ENCODE peak calls at places on chromosomes 4 and X, in seven cellular contexts. P is WTC11, U is neural progenitor cell, R is nephron progenitor cell, C is heart right ventricle, H is GM12878, F is pancreas. J is an unnamed sample.

GRCh38 chr4:3709846-3710441 is 56.2 kb upstream of the ADRA2C start:
- DNase-seq in H (no peak), P (no peak), R (no peak), U (no peak), F (no peak), C (no peak), J (peak)

GRCh38 chr4:54654753-54655152 is 3.0 kb upstream of the KIT start:
- DNase-seq in P (no peak), U (no peak), R (no peak), C (no peak), F (no peak), H (no peak), J (no peak)

GRCh38 chrX:134849390-134849789 is 141.4 kb upstream of the SMIM10 start:
- DNase-seq in P (no peak), R (no peak), F (no peak), U (no peak), H (no peak), C (no peak), J (no peak)

GRCh38 chrX:123698979-123699378 is 33.9 kb downstream of the THOC2 start:
- DNase-seq in U (no peak), F (no peak), C (no peak), R (no peak), P (no peak), H (no peak), J (no peak)

GRCh38 chr4:88058295-88058694 is 50.9 kb downstream of the PKD2 start:
- DNase-seq in U (no peak), H (no peak), R (no peak), C (no peak), P (no peak), F (no peak), J (no peak)

GRCh38 chr4:121728066-121728465 is 31.3 kb upstream of the ANXA5 start:
- DNase-seq in F (no peak), H (no peak), U (no peak), C (no peak), P (no peak), R (no peak), J (no peak)

GRCh38 chr4:153233761-153234371 is 29.6 kb downstream of the TRIM2 start:
- DNase-seq in U (no peak), H (no peak), F (no peak), R (no peak), P (no peak), C (no peak), J (no peak)

GRCh38 chr4:66178901-66179300 is 508.6 kb upstream of the EPHA5 start:
- DNase-seq in H (no peak), P (no peak), F (no peak), R (no peak), U (peak), C (no peak), J (no peak)

GRCh38 chr4:56990109-56990508 is 11.4 kb downstream of the POLR2B start:
- DNase-seq in C (no peak), F (no peak), P (no peak), R (no peak), H (no peak), U (no peak), J (no peak)

GRCh38 chr4:169774466-169775445 is 17.0 kb upstream of the HPF1 start:
- DNase-seq in F (peak), R (peak), H (no peak), P (peak), C (peak), U (peak), J (no peak)

GRCh38 chr4:118410143-118410542 is 57.3 kb upstream of the PRSS12 start:
- DNase-seq in U (no peak), R (no peak), H (no peak), F (no peak), P (no peak), C (no peak), J (no peak)

GRCh38 chr4:87363552-87363951 is 27.4 kb downstream of the HSD17B11 start:
- DNase-seq in F (no peak), U (no peak), R (no peak), P (no peak), H (no peak), C (no peak), J (no peak)

GRCh38 chrX:19882066-19882775 is 5.2 kb downstream of the SH3KBP1 start:
- DNase-seq in F (no peak), U (no peak), P (no peak), C (no peak), H (no peak), R (no peak), J (no peak)

GRCh38 chr4:110503588-110504435 is 27.9 kb downstream of the ENPEP start:
- DNase-seq in U (no peak), H (no peak), F (no peak), R (no peak), P (no peak), C (no peak), J (peak)

GRCh38 chr4:118280501-118281218 is 72.1 kb downstream of the PRSS12 start:
- DNase-seq in P (peak), R (peak), U (peak), H (peak), C (no peak), F (peak), J (no peak)

GRCh38 chr4:180060159-180060889 is 2182.9 kb upstream of the TENM3 start:
- DNase-seq in F (no peak), R (no peak), H (no peak), P (no peak), U (peak), C (no peak), J (no peak)

GRCh38 chr4:159272341-159273125 is 169.7 kb downstream of the RAPGEF2 start:
- DNase-seq in H (no peak), U (no peak), P (no peak), F (no peak), C (no peak), R (no peak), J (no peak)

GRCh38 chrX:42070866-42071265 is 147.5 kb upstream of the CASK start:
- DNase-seq in R (no peak), U (no peak), F (no peak), P (no peak), H (no peak), C (no peak), J (no peak)

GRCh38 chr4:41533685-41534084 is 4.3 kb upstream of the LIMCH1 start:
- DNase-seq in P (no peak), F (no peak), C (no peak), U (no peak), H (no peak), R (no peak), J (no peak)

GRCh38 chrX:56788229-56788628 is 59.2 kb downstream of the NBDY start:
- DNase-seq in F (no peak), U (no peak), H (no peak), R (no peak), P (no peak), C (no peak), J (no peak)

GRCh38 chrX:38055170-38055847 is 49.0 kb downstream of the SYTL5 start:
- DNase-seq in P (no peak), H (peak), R (no peak), U (no peak), C (no peak), F (peak), J (no peak)

GRCh38 chrX:2781698-2782097 is 29.9 kb downstream of the XG start:
- DNase-seq in R (no peak), H (peak), U (no peak), F (no peak), C (no peak), P (no peak), J (no peak)

GRCh38 chrX:26918633-26919032 is 544.5 kb downstream of the PPP4R3C start:
- DNase-seq in F (no peak), P (peak), R (peak), H (no peak), C (no peak), U (peak), J (no peak)

GRCh38 chrX:138745215-138745614 is 33.7 kb upstream of the FGF13 start:
- DNase-seq in C (no peak), P (no peak), F (peak), R (peak), H (peak), U (peak), J (no peak)

GRCh38 chr4:100295792-100296191 is 105.5 kb upstream of the DDIT4L start:
- DNase-seq in R (no peak), H (no peak), C (no peak), U (no peak), P (no peak), F (no peak), J (no peak)

GRCh38 chrX:22032084-22032483 is at the start of gene PHEX:
- DNase-seq in R (no peak), P (no peak), F (no peak), U (no peak), C (no peak), H (no peak), J (no peak)

GRCh38 chrX:96244955-96245354 is 439.7 kb upstream of the DIAPH2 start:
- DNase-seq in R (no peak), F (no peak), H (no peak), C (no peak), P (no peak), U (no peak), J (no peak)

GRCh38 chr4:90099795-90100194 is 27.4 kb upstream of the CCSER1 start:
- DNase-seq in H (no peak), C (no peak), F (no peak), U (no peak), P (no peak), R (no peak), J (no peak)

GRCh38 chr4:110073045-110073845 is 125.2 kb downstream of the ELOVL6 start:
- DNase-seq in C (peak), U (no peak), F (no peak), H (no peak), P (no peak), R (no peak), J (peak)

GRCh38 chr4:76738081-76738931 is 159.6 kb downstream of the SOWAHB start:
- DNase-seq in R (no peak), H (peak), U (no peak), P (no peak), C (no peak), F (no peak), J (no peak)

GRCh38 chr4:15882675-15883086 is 55.9 kb downstream of the FGFBP1 start:
- DNase-seq in C (no peak), U (peak), P (peak), R (peak), F (peak), H (peak), J (no peak)

GRCh38 chr4:10158355-10158942 is 41.9 kb upstream of the WDR1 start:
- DNase-seq in P (no peak), H (no peak), F (no peak), C (no peak), R (no peak), U (no peak), J (no peak)

GRCh38 chr4:75432683-75433082 is 81.5 kb downstream of the RCHY1 start:
- DNase-seq in P (peak), U (peak), R (no peak), C (no peak), F (no peak), H (no peak), J (no peak)

GRCh38 chr4:37976991-37977470 is 16.8 kb downstream of the PTTG2 start:
- DNase-seq in P (peak), H (no peak), R (peak), C (peak), F (peak), U (peak), J (peak)

GRCh38 chrX:100407784-100408642 is 2.1 kb downstream of the PCDH19 start:
- DNase-seq in U (peak), F (no peak), R (peak), H (no peak), C (no peak), P (no peak), J (no peak)

GRCh38 chrX:27735914-27736313 is 71.9 kb upstream of the MAGEB10 start:
- DNase-seq in U (no peak), P (no peak), F (no peak), C (no peak), H (no peak), R (no peak), J (no peak)

GRCh38 chr4:70544279-70544870 is 26.0 kb downstream of the AMTN start:
- DNase-seq in R (no peak), C (no peak), U (peak), P (no peak), F (no peak), H (no peak), J (no peak)

GRCh38 chrX:40153335-40154221 is 55.8 kb upstream of the BCOR start:
- DNase-seq in R (peak), P (peak), F (no peak), C (no peak), H (no peak), U (peak), J (peak)

GRCh38 chr4:3736290-3736689 is 29.9 kb upstream of the ADRA2C start:
- DNase-seq in H (no peak), U (no peak), F (no peak), P (no peak), R (no peak), C (no peak), J (no peak)

DNA sequence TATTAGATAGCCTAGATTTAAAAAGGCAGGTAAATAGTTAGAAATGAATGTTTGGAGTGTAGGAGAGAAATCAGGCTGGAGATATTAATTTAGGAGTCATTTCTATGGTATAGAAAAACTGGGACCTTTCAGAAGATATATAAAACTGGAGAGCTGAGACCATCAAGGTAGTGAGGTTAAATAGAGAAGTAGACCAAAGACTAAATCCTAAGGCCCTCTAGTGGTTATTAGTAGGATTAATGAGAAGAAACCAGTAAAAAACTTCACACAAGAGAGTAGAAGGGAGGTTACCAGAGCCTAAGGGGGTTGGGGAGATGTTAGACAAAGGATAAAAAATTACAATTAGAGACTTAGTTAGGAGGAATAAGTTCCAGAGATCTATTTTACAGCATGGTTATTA is 351.0 kb upstream of the SPANXN1 start:
- DNase-seq in C (no peak), R (no peak), F (no peak), P (no peak), H (no peak), U (peak), J (no peak)
- TF ChIP-seq CTCF in C (no peak), R (peak), F (no peak), P (no peak), H (peak), U (peak), J (no peak)

GRCh38 chrX:15814811-15815210 is 24.5 kb downstream of the ZRSR2 start:
- DNase-seq in C (no peak), F (no peak), P (no peak), H (no peak), R (no peak), U (no peak), J (no peak)

GRCh38 chrX:15816453-15816838 is 26.2 kb downstream of the ZRSR2 start:
- DNase-seq in U (no peak), H (no peak), R (no peak), C (no peak), F (no peak), P (no peak), J (no peak)

GRCh38 chrX:15812212-15812938 is 22.1 kb downstream of the ZRSR2 start:
- DNase-seq in U (no peak), F (no peak), C (no peak), P (no peak), H (no peak), R (no peak), J (no peak)

GRCh38 chrX:15816886-15817285 is 26.6 kb downstream of the ZRSR2 start:
- DNase-seq in R (no peak), P (no peak), F (no peak), C (no peak), H (peak), U (no peak), J (no peak)

GRCh38 chrX:15815779-15816452 is 25.6 kb downstream of the ZRSR2 start:
- DNase-seq in U (peak), H (peak), C (no peak), R (peak), F (no peak), P (peak), J (no peak)
- TF ChIP-seq CTCF in U (peak), H (peak), C (peak), R (peak), F (no peak), P (no peak), J (peak)

DNA sequence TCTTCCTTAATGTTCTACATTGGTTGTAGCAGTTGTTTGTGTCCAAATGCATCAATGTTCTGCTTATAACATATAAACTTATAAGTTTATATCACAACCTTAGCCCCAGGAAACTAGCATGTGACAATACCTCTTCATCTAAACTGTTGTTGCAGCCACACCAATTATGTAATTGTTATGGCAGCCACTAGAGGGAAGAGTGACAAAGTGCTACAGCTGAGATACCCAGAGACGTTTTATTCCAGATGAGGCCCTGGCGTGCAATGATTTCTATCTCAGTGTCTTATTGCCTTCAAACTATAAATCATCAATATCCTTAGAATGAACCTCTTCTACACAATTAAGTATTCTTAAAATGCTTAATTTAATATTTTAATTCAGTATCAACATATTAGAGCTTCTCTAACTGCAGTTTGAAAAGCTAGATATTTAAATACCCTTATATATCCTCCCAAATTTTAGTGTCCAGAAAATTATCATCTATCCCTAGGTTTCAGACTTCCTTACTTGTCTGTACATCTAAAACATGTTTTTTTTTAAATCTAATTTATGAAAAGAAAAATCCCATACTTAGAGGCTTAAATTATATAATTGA is 171.6 kb downstream of the PCDH10 start:
- DNase-seq in C (no peak), R (peak), F (no peak), P (no peak), U (peak), H (no peak), J (no peak)
- TF ChIP-seq CTCF in C (peak), R (peak), F (no peak), P (peak), U (peak), H (peak), J (peak)

DNA sequence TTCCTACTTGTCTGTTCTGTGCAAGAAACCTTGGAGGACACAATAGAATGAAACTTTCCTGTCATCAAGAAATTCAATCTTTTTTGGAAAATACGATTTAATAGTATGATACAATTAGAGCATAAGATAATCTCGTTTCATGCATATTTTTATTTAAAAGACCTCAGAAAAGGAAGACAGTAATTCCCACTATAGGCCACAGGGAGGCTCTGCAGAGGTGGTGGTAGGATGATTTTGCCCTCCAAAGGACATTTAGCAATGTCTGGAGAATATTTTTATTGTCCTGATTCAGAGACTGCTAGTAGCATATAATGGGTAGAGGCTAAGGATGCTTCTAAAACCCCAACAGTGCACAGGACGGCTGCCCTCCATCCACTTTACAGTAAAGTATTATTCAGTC is 68.7 kb downstream of the PAK3 start:
- DNase-seq in F (no peak), R (no peak), P (no peak), U (peak), H (no peak), C (no peak), J (no peak)
- TF ChIP-seq CTCF in F (no peak), R (peak), P (no peak), U (peak), H (peak), C (peak), J (peak)

GRCh38 chr4:165096776-165097175 is 15.9 kb downstream of the TMEM192 start:
- DNase-seq in C (no peak), P (no peak), F (no peak), R (no peak), H (no peak), U (peak), J (no peak)
- TF ChIP-seq CTCF in C (peak), P (peak), F (peak), R (peak), H (peak), U (peak), J (peak)

DNA sequence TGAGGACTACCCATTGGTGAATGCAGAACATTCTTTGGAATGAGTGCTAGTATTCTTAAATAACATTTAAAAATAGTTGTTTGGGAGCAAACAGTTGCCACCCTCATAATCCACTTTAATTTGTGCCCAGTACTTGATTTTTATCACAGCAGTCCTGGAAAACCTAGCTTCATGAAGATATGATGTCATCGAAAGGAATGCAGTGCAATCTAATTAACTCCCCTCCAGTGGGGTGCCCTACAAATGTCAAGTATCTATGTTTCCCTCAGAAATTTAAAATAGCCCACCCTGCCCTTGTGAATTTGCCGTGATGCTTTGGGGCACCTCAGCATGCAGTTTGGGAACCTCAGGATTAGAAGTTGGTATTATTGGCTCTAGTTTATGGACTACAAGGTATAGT is 5.4 kb downstream of the RAB9A start:
- DNase-seq in C (no peak), H (no peak), F (no peak), P (no peak), U (no peak), R (no peak), J (no peak)
- TF ChIP-seq CTCF in C (no peak), H (no peak), F (no peak), P (no peak), U (no peak), R (no peak), J (no peak)